ENCODE peak calls at places on chromosome 7, in nine cellular contexts. P, L, T, D, K, W, V, R and Q are unnamed samples.

GRCh38 chr7:33196194-33196593 is 66.8 kb downstream of the BBS9 start:
- DNase-seq in P (no peak), L (no peak), T (no peak), D (no peak), K (no peak), W (peak), V (no peak), R (no peak), Q (no peak)

GRCh38 chr7:18126274-18126673 is 98.6 kb upstream of the PRPS1L1 start:
- DNase-seq in P (no peak), L (no peak), T (no peak), D (no peak), K (no peak), W (no peak), V (no peak), R (no peak), Q (no peak)

GRCh38 chr7:47032171-47032915 is 549.6 kb downstream of the TNS3 start:
- DNase-seq in P (no peak), L (no peak), T (no peak), D (no peak), K (no peak), W (no peak), V (no peak), R (no peak), Q (no peak)

GRCh38 chr7:132783824-132784223 is 207.6 kb upstream of the PLXNA4 start:
- DNase-seq in P (no peak), L (no peak), T (no peak), D (no peak), K (no peak), W (peak), V (no peak), R (no peak), Q (no peak)

GRCh38 chr7:25297231-25297630 is 68.9 kb upstream of the NPVF start:
- DNase-seq in P (no peak), L (no peak), T (no peak), D (no peak), K (no peak), W (no peak), V (no peak), R (no peak), Q (no peak)

GRCh38 chr7:787332-788240 is 44.7 kb upstream of the SUN1 start:
- DNase-seq in P (no peak), L (no peak), T (no peak), D (no peak), K (no peak), W (no peak), V (no peak), R (no peak), Q (no peak)

GRCh38 chr7:94223375-94224084 is 171.2 kb upstream of the COL1A2 start:
- DNase-seq in P (no peak), L (no peak), T (no peak), D (peak), K (peak), W (peak), V (no peak), R (no peak), Q (peak)

GRCh38 chr7:101941481-101942383 is 124.3 kb downstream of the CUX1 start:
- DNase-seq in P (no peak), L (no peak), T (no peak), D (no peak), K (no peak), W (peak), V (no peak), R (no peak), Q (no peak)

GRCh38 chr7:12139421-12139820 is 71.7 kb upstream of the TMEM106B start:
- DNase-seq in P (no peak), L (no peak), T (no peak), D (no peak), K (no peak), W (peak), V (no peak), R (no peak), Q (no peak)

GRCh38 chr7:101189109-101189508 is 9.0 kb upstream of the NAT16 start:
- DNase-seq in P (no peak), L (no peak), T (no peak), D (no peak), K (no peak), W (no peak), V (no peak), R (no peak), Q (no peak)